ENCODE peak calls at places on chromosomes 16 and 17, in ten cellular contexts. One of them, this sample, is unnamed.

GRCh38 chr16:15466131-15466530 is 31.7 kb downstream of the BMERB1 start:
- DNase-seq in heart right ventricle: no peak
- DNase-seq in stomach: no peak
- DNase-seq in ovary: no peak
- DNase-seq in nephron progenitor cell: no peak
- DNase-seq in upper lobe of right lung: no peak
- DNase-seq in esophagus squamous epithelium: no peak
- DNase-seq in lower lobe of right lung: no peak
- DNase-seq in fibroblast of mammary gland: no peak
- DNase-seq in natural killer cell: no peak
- DNase-seq in this sample: no peak

GRCh38 chr16:89687092-89687940 is 827 bp downstream of the CDK10 start:
- DNase-seq in upper lobe of right lung: no peak
- DNase-seq in natural killer cell: no peak
- DNase-seq in heart right ventricle: no peak
- DNase-seq in stomach: peak
- DNase-seq in nephron progenitor cell: no peak
- DNase-seq in ovary: no peak
- DNase-seq in lower lobe of right lung: peak
- DNase-seq in fibroblast of mammary gland: peak
- DNase-seq in esophagus squamous epithelium: no peak
- DNase-seq in this sample: no peak

GRCh38 chr17:63699638-63700527 is at the start of gene LIMD2:
- DNase-seq in esophagus squamous epithelium: no peak
- DNase-seq in lower lobe of right lung: peak
- DNase-seq in natural killer cell: peak
- DNase-seq in nephron progenitor cell: peak
- DNase-seq in heart right ventricle: peak
- DNase-seq in ovary: peak
- DNase-seq in stomach: peak
- DNase-seq in fibroblast of mammary gland: no peak
- DNase-seq in upper lobe of right lung: peak
- DNase-seq in this sample: peak

GRCh38 chr16:78878570-78878969 is 722.0 kb downstream of the MAF start:
- DNase-seq in esophagus squamous epithelium: no peak
- DNase-seq in fibroblast of mammary gland: no peak
- DNase-seq in heart right ventricle: no peak
- DNase-seq in natural killer cell: no peak
- DNase-seq in ovary: no peak
- DNase-seq in lower lobe of right lung: no peak
- DNase-seq in upper lobe of right lung: no peak
- DNase-seq in nephron progenitor cell: no peak
- DNase-seq in stomach: no peak
- DNase-seq in this sample: no peak

GRCh38 chr17:81295678-81296381 is 723 bp upstream of the SLC38A10 start:
- DNase-seq in natural killer cell: no peak
- DNase-seq in ovary: no peak
- DNase-seq in upper lobe of right lung: peak
- DNase-seq in nephron progenitor cell: no peak
- DNase-seq in lower lobe of right lung: peak
- DNase-seq in heart right ventricle: no peak
- DNase-seq in esophagus squamous epithelium: no peak
- DNase-seq in fibroblast of mammary gland: peak
- DNase-seq in stomach: peak
- DNase-seq in this sample: no peak

GRCh38 chr17:77107506-77108433 is 33.0 kb upstream of the SEC14L1 start:
- DNase-seq in esophagus squamous epithelium: no peak
- DNase-seq in ovary: no peak
- DNase-seq in natural killer cell: no peak
- DNase-seq in heart right ventricle: no peak
- DNase-seq in nephron progenitor cell: no peak
- DNase-seq in upper lobe of right lung: no peak
- DNase-seq in stomach: no peak
- DNase-seq in fibroblast of mammary gland: no peak
- DNase-seq in lower lobe of right lung: no peak
- DNase-seq in this sample: no peak

GRCh38 chr17:63430223-63430622 is 15.9 kb downstream of the CYB561 start:
- DNase-seq in upper lobe of right lung: peak
- DNase-seq in lower lobe of right lung: no peak
- DNase-seq in ovary: no peak
- DNase-seq in fibroblast of mammary gland: no peak
- DNase-seq in natural killer cell: no peak
- DNase-seq in stomach: no peak
- DNase-seq in heart right ventricle: no peak
- DNase-seq in nephron progenitor cell: no peak
- DNase-seq in esophagus squamous epithelium: no peak
- DNase-seq in this sample: no peak

GRCh38 chr17:50916026-50916707 is 50.0 kb upstream of the TOB1 start:
- DNase-seq in fibroblast of mammary gland: peak
- DNase-seq in lower lobe of right lung: no peak
- DNase-seq in stomach: no peak
- DNase-seq in esophagus squamous epithelium: no peak
- DNase-seq in natural killer cell: no peak
- DNase-seq in upper lobe of right lung: no peak
- DNase-seq in ovary: no peak
- DNase-seq in heart right ventricle: no peak
- DNase-seq in nephron progenitor cell: no peak
- DNase-seq in this sample: no peak

GRCh38 chr17:19286751-19287341 is 49.7 kb downstream of the EPN2 start:
- DNase-seq in upper lobe of right lung: no peak
- DNase-seq in heart right ventricle: no peak
- DNase-seq in stomach: no peak
- DNase-seq in fibroblast of mammary gland: no peak
- DNase-seq in natural killer cell: no peak
- DNase-seq in esophagus squamous epithelium: no peak
- DNase-seq in nephron progenitor cell: no peak
- DNase-seq in ovary: no peak
- DNase-seq in lower lobe of right lung: no peak
- DNase-seq in this sample: no peak

GRCh38 chr16:21100447-21100846 is 50.2 kb downstream of the DNAH3 start:
- DNase-seq in esophagus squamous epithelium: no peak
- DNase-seq in lower lobe of right lung: no peak
- DNase-seq in upper lobe of right lung: no peak
- DNase-seq in fibroblast of mammary gland: peak
- DNase-seq in natural killer cell: no peak
- DNase-seq in nephron progenitor cell: no peak
- DNase-seq in stomach: no peak
- DNase-seq in ovary: no peak
- DNase-seq in heart right ventricle: no peak
- DNase-seq in this sample: no peak

GRCh38 chr16:75012380-75013081 is 13.7 kb downstream of the ZNRF1 start:
- DNase-seq in esophagus squamous epithelium: no peak
- DNase-seq in heart right ventricle: no peak
- DNase-seq in nephron progenitor cell: no peak
- DNase-seq in lower lobe of right lung: no peak
- DNase-seq in ovary: no peak
- DNase-seq in natural killer cell: no peak
- DNase-seq in fibroblast of mammary gland: peak
- DNase-seq in stomach: no peak
- DNase-seq in upper lobe of right lung: no peak
- DNase-seq in this sample: no peak

GRCh38 chr16:58418026-58418425 is 25.8 kb downstream of the GINS3 start:
- DNase-seq in upper lobe of right lung: no peak
- DNase-seq in natural killer cell: no peak
- DNase-seq in nephron progenitor cell: no peak
- DNase-seq in lower lobe of right lung: no peak
- DNase-seq in ovary: no peak
- DNase-seq in esophagus squamous epithelium: no peak
- DNase-seq in stomach: no peak
- DNase-seq in heart right ventricle: no peak
- DNase-seq in fibroblast of mammary gland: no peak
- DNase-seq in this sample: no peak

GRCh38 chr16:58500329-58501241 is 642 bp downstream of the NDRG4 start:
- DNase-seq in lower lobe of right lung: peak
- DNase-seq in stomach: no peak
- DNase-seq in ovary: no peak
- DNase-seq in fibroblast of mammary gland: no peak
- DNase-seq in upper lobe of right lung: no peak
- DNase-seq in heart right ventricle: no peak
- DNase-seq in nephron progenitor cell: peak
- DNase-seq in esophagus squamous epithelium: no peak
- DNase-seq in natural killer cell: no peak
- DNase-seq in this sample: no peak

DNA sequence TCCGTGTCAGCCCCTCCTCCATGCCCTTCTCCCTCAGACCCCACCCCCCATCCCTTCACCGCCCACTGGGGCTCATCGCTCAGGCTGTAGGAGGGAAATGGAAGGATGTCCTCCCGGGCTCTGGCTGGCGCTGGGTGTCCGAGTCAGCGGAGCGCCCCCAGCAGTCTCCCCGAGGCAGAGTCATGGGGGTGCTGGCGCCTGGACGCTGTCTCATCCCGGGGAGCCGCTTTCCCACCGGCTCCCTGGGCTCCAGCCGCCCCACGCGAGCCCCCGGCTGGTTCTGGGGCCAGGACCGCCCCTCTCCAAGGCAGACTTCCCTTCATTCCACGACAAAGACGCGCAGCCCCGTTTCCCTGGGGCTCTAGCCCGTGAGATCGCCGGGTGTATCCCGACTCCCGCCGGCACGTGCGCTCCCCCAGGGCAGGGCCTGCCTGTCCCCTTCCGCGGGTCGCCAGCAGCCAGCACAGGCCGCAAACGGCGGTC is 398 bp upstream of the ANTKMT start:
- DNase-seq in ovary: peak
- DNase-seq in natural killer cell: no peak
- DNase-seq in fibroblast of mammary gland: peak
- DNase-seq in esophagus squamous epithelium: no peak
- DNase-seq in heart right ventricle: peak
- DNase-seq in stomach: no peak
- DNase-seq in upper lobe of right lung: no peak
- DNase-seq in nephron progenitor cell: peak
- DNase-seq in lower lobe of right lung: no peak
- DNase-seq in this sample: no peak
- TF ChIP-seq CTCF in ovary: no peak
- TF ChIP-seq CTCF in natural killer cell: no peak
- TF ChIP-seq CTCF in fibroblast of mammary gland: peak
- TF ChIP-seq CTCF in esophagus squamous epithelium: no peak
- TF ChIP-seq CTCF in heart right ventricle: no peak
- TF ChIP-seq CTCF in stomach: no peak
- TF ChIP-seq CTCF in upper lobe of right lung: peak
- TF ChIP-seq CTCF in nephron progenitor cell: no peak
- TF ChIP-seq CTCF in lower lobe of right lung: no peak
- TF ChIP-seq CTCF in this sample: no peak

GRCh38 chr16:477287-477686 is 50.2 kb upstream of the CAPN15 start:
- DNase-seq in natural killer cell: no peak
- DNase-seq in ovary: no peak
- DNase-seq in upper lobe of right lung: no peak
- DNase-seq in stomach: no peak
- DNase-seq in heart right ventricle: peak
- DNase-seq in nephron progenitor cell: no peak
- DNase-seq in fibroblast of mammary gland: no peak
- DNase-seq in lower lobe of right lung: no peak
- DNase-seq in esophagus squamous epithelium: no peak
- DNase-seq in this sample: no peak

GRCh38 chr16:474420-475122 is 49.1 kb downstream of the RAB11FIP3 start:
- DNase-seq in fibroblast of mammary gland: no peak
- DNase-seq in esophagus squamous epithelium: no peak
- DNase-seq in heart right ventricle: no peak
- DNase-seq in upper lobe of right lung: no peak
- DNase-seq in natural killer cell: no peak
- DNase-seq in lower lobe of right lung: no peak
- DNase-seq in stomach: no peak
- DNase-seq in ovary: no peak
- DNase-seq in nephron progenitor cell: no peak
- DNase-seq in this sample: no peak

GRCh38 chr16:473046-474043 is 47.9 kb downstream of the RAB11FIP3 start:
- DNase-seq in natural killer cell: no peak
- DNase-seq in ovary: no peak
- DNase-seq in nephron progenitor cell: no peak
- DNase-seq in heart right ventricle: no peak
- DNase-seq in upper lobe of right lung: no peak
- DNase-seq in fibroblast of mammary gland: no peak
- DNase-seq in lower lobe of right lung: no peak
- DNase-seq in stomach: no peak
- DNase-seq in esophagus squamous epithelium: no peak
- DNase-seq in this sample: no peak

GRCh38 chr16:477758-478157 is 49.8 kb upstream of the CAPN15 start:
- DNase-seq in upper lobe of right lung: no peak
- DNase-seq in fibroblast of mammary gland: peak
- DNase-seq in esophagus squamous epithelium: no peak
- DNase-seq in heart right ventricle: no peak
- DNase-seq in natural killer cell: no peak
- DNase-seq in lower lobe of right lung: no peak
- DNase-seq in ovary: no peak
- DNase-seq in nephron progenitor cell: no peak
- DNase-seq in stomach: no peak
- DNase-seq in this sample: no peak

GRCh38 chr16:476039-476438 is 50.6 kb downstream of the RAB11FIP3 start:
- DNase-seq in nephron progenitor cell: no peak
- DNase-seq in lower lobe of right lung: no peak
- DNase-seq in stomach: no peak
- DNase-seq in heart right ventricle: no peak
- DNase-seq in esophagus squamous epithelium: no peak
- DNase-seq in natural killer cell: no peak
- DNase-seq in upper lobe of right lung: no peak
- DNase-seq in ovary: no peak
- DNase-seq in fibroblast of mammary gland: no peak
- DNase-seq in this sample: no peak
- TF ChIP-seq CTCF in nephron progenitor cell: no peak
- TF ChIP-seq CTCF in lower lobe of right lung: no peak
- TF ChIP-seq CTCF in stomach: no peak
- TF ChIP-seq CTCF in heart right ventricle: no peak
- TF ChIP-seq CTCF in esophagus squamous epithelium: no peak
- TF ChIP-seq CTCF in natural killer cell: no peak
- TF ChIP-seq CTCF in upper lobe of right lung: no peak
- TF ChIP-seq CTCF in ovary: no peak
- TF ChIP-seq CTCF in fibroblast of mammary gland: no peak
- TF ChIP-seq CTCF in this sample: no peak

GRCh38 chr17:66514227-66514806 is 211.9 kb downstream of the PRKCA start:
- DNase-seq in ovary: no peak
- DNase-seq in esophagus squamous epithelium: no peak
- DNase-seq in heart right ventricle: no peak
- DNase-seq in stomach: no peak
- DNase-seq in natural killer cell: no peak
- DNase-seq in nephron progenitor cell: no peak
- DNase-seq in upper lobe of right lung: no peak
- DNase-seq in fibroblast of mammary gland: peak
- DNase-seq in lower lobe of right lung: no peak
- DNase-seq in this sample: no peak
- TF ChIP-seq CTCF in ovary: no peak
- TF ChIP-seq CTCF in esophagus squamous epithelium: no peak
- TF ChIP-seq CTCF in heart right ventricle: no peak
- TF ChIP-seq CTCF in stomach: no peak
- TF ChIP-seq CTCF in natural killer cell: no peak
- TF ChIP-seq CTCF in nephron progenitor cell: no peak
- TF ChIP-seq CTCF in upper lobe of right lung: no peak
- TF ChIP-seq CTCF in fibroblast of mammary gland: no peak
- TF ChIP-seq CTCF in lower lobe of right lung: no peak
- TF ChIP-seq CTCF in this sample: no peak

DNA sequence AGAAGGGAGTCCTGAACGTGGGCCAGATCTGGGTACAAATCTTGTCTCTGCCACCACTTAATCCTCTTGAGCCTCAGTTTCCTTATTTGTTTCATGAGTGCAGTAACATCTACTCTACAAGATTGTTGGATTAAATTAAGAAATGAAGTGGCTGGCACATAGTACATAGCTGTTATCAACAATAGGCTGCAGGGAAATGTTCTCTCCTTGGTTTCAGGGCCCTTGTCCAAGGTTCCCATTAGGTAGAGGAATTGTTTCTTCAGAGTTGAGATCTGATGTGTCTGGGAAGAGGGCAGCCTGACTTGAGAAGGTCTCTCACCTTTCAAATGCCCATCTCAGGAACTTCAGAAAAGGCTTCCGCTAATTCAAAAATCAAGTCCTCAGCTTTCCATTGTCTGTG is 87.5 kb downstream of the RAB11FIP4 start:
- DNase-seq in lower lobe of right lung: no peak
- DNase-seq in heart right ventricle: no peak
- DNase-seq in fibroblast of mammary gland: no peak
- DNase-seq in nephron progenitor cell: no peak
- DNase-seq in upper lobe of right lung: no peak
- DNase-seq in ovary: no peak
- DNase-seq in stomach: no peak
- DNase-seq in natural killer cell: no peak
- DNase-seq in esophagus squamous epithelium: no peak
- DNase-seq in this sample: no peak
- TF ChIP-seq CTCF in lower lobe of right lung: no peak
- TF ChIP-seq CTCF in heart right ventricle: no peak
- TF ChIP-seq CTCF in fibroblast of mammary gland: no peak
- TF ChIP-seq CTCF in nephron progenitor cell: no peak
- TF ChIP-seq CTCF in upper lobe of right lung: no peak
- TF ChIP-seq CTCF in ovary: no peak
- TF ChIP-seq CTCF in stomach: no peak
- TF ChIP-seq CTCF in natural killer cell: no peak
- TF ChIP-seq CTCF in esophagus squamous epithelium: no peak
- TF ChIP-seq CTCF in this sample: no peak